ENCODE peak calls at places on chromosome 19, in four cellular contexts. Y is AG09319, D is uterus, O is astrocyte of the spinal cord. C is an unnamed sample.

GRCh38 chr19:58305932-58306323 is 751 bp downstream of the ERVK3-1 start:
- DNase-seq in Y (no peak), D (no peak), O (peak), C (no peak)

GRCh38 chr19:42577016-42577415 is 17.7 kb downstream of the CEACAM8 start:
- DNase-seq in Y (no peak), D (no peak), O (no peak), C (no peak)

GRCh38 chr19:10863107-10863700 is 8.1 kb upstream of the CARM1 start:
- DNase-seq in Y (no peak), D (peak), O (peak), C (no peak)

GRCh38 chr19:9793051-9793591 is 24.6 kb upstream of the ZNF846 start:
- DNase-seq in Y (no peak), D (peak), O (peak), C (no peak)

GRCh38 chr19:5547881-5548280 is 19.9 kb downstream of the TINCR start:
- DNase-seq in Y (no peak), D (no peak), O (peak), C (no peak)

GRCh38 chr19:41753159-41753558 is 2.2 kb upstream of the CEACAM6 start:
- DNase-seq in Y (no peak), D (no peak), O (no peak), C (peak)

GRCh38 chr19:20039203-20039723 is at the start of gene ZNF682:
- DNase-seq in Y (peak), D (peak), O (peak), C (peak)

GRCh38 chr19:18091217-18091608 is 4.5 kb upstream of the IL12RB1 start:
- DNase-seq in Y (no peak), D (no peak), O (no peak), C (no peak)

GRCh38 chr19:30344446-30345425 is 27.4 kb upstream of the ZNF536 start:
- DNase-seq in Y (no peak), D (no peak), O (no peak), C (no peak)

GRCh38 chr19:41308450-41309224 is 1.3 kb upstream of the CCDC97 start:
- DNase-seq in Y (no peak), D (peak), O (peak), C (peak)

GRCh38 chr19:15464394-15465385 is at the start of gene RASAL3:
- DNase-seq in Y (no peak), D (no peak), O (no peak), C (no peak)

GRCh38 chr19:55146078-55146647 is 2.8 kb downstream of the TNNT1 start:
- DNase-seq in Y (no peak), D (no peak), O (no peak), C (no peak)

GRCh38 chr19:18865973-18866799 is 29.8 kb downstream of the CERS1 start:
- DNase-seq in Y (no peak), D (peak), O (peak), C (peak)

GRCh38 chr19:37699057-37699456 is 20.5 kb downstream of the ZNF607 start:
- DNase-seq in Y (no peak), D (no peak), O (no peak), C (no peak)

GRCh38 chr19:14166448-14166847 is 30.1 kb upstream of the ASF1B start:
- DNase-seq in Y (no peak), D (no peak), O (no peak), C (no peak)

GRCh38 chr19:8988204-8988603 is 22.0 kb downstream of the MUC16 start:
- DNase-seq in Y (no peak), D (no peak), O (no peak), C (no peak)

GRCh38 chr19:18392417-18392816 is 5.0 kb downstream of the LRRC25 start:
- DNase-seq in Y (no peak), D (no peak), O (no peak), C (no peak)

DNA sequence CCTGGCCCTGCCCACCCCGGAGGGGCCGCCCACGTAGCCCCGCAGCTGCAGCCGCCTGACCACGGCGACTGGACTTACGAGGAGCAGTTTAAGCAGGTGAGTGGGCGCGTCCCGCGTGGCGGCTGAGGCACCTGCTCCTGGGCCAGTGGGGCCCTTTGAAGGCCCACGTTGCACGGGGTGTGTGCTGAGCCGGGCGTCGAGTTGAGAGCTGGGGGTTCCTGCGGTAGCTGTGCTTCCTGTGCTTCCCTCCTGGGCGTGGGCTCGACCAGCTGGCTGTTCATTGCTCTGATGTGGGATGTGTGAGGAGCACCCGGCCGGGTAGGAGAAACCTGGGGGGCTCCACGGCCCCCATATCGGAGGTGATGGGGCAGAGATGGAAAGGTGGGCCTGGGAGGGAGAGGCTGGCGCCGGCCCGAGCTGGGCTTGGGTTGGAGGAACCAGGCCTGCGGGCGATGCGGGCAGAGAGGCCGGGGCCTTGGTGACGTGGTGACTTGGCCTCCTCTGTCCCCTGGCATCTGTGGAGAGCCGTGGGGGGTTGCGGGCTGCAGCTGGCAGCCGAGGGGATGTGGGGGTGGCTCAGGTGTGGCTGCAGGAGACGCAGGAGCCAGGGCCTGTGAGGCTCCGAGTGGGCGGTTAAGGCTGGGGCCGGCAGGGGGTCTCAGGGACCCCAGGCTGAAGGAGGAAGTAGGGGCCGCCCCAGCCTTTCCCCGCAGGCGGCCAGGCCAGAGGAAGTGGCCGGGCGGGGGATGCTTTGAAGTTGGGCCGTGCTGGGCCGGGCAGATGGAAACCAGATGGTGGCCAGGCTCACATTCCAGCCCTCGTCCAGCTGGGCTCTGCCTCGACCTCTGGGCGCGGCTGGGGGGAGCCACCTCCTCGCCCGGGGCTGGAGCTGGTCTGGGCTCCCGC is 7.1 kb downstream of the ARID3A start:
- DNase-seq in Y (peak), D (peak), O (peak), C (peak)
- TF ChIP-seq CTCF in Y (peak), D (no peak), O (no peak), C (no peak)

DNA sequence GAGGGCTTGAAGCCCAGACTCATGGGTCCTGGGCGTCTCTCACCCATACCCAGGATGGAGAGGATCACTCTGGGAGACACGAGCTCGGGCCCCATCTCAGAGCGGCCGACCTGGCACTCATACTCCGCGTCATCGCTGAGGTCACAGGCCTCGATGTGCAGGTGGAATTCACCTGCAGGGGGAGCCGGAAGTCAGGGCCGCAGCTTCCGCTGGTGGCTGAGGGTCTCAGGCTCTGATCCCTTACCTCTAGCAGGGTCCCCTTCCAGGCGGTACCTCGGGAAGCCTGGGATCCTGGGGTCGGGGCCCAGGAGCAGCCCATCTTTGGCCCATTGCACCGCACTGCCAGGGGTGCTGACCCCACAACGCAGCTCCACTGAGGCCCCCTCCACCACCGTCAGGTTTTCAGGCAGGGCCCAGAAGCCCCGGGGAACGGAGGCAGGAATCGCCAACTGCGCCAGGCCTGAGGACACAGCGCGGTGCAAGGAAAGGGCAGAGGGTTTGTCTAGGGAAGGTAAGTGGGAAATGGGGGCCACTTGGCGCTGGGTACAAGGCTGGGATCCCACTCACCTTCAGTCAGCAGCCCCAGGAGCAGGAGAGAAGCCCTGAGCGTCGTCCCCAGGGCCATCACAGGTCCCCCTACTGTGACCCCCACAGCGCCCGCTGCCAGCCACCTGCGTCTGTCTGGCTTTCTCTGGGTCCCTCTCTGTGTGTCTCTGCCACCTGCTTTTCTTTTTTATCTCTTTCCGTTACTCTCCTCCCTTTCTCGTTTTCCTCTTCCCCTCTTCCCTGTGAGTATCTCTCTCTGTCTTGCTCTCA is 883 bp downstream of the NPHS1 start:
- DNase-seq in Y (no peak), D (no peak), O (no peak), C (peak)
- TF ChIP-seq CTCF in Y (no peak), D (no peak), O (no peak), C (peak)

GRCh38 chr19:6723738-6724137 is 3.3 kb upstream of the C3 start:
- DNase-seq in Y (no peak), D (no peak), O (no peak), C (no peak)
- TF ChIP-seq CTCF in Y (no peak), D (no peak), O (no peak), C (no peak)

GRCh38 chr19:7504684-7505083 is 11.2 kb upstream of the ZNF358 start:
- DNase-seq in Y (no peak), D (no peak), O (no peak), C (no peak)

GRCh38 chr19:7497292-7497691 is 8.5 kb upstream of the PEX11G start:
- DNase-seq in Y (no peak), D (no peak), O (no peak), C (no peak)

GRCh38 chr19:7502552-7502951 is 13.4 kb upstream of the ZNF358 start:
- DNase-seq in Y (no peak), D (no peak), O (no peak), C (no peak)

GRCh38 chr19:7505288-7505681 is 10.6 kb upstream of the ZNF358 start:
- DNase-seq in Y (no peak), D (no peak), O (no peak), C (no peak)

GRCh38 chr19:7500811-7501450 is 12.1 kb upstream of the PEX11G start:
- DNase-seq in Y (no peak), D (no peak), O (no peak), C (peak)
- TF ChIP-seq CTCF in Y (no peak), D (no peak), O (no peak), C (peak)

GRCh38 chr19:1243768-1244692 is 2.5 kb downstream of the ATP5F1D start:
- DNase-seq in Y (peak), D (peak), O (peak), C (peak)

GRCh38 chr19:1247747-1248453 is 483 bp upstream of the MIDN start:
- DNase-seq in Y (no peak), D (peak), O (peak), C (no peak)

GRCh38 chr19:1245884-1246816 is 2.2 kb upstream of the MIDN start:
- DNase-seq in Y (no peak), D (peak), O (no peak), C (no peak)

GRCh38 chr19:1245468-1245867 is 2.9 kb upstream of the MIDN start:
- DNase-seq in Y (no peak), D (no peak), O (no peak), C (no peak)

GRCh38 chr19:1244693-1245451 is 3.3 kb downstream of the ATP5F1D start:
- DNase-seq in Y (no peak), D (peak), O (no peak), C (no peak)
- TF ChIP-seq CTCF in Y (no peak), D (no peak), O (no peak), C (no peak)

DNA sequence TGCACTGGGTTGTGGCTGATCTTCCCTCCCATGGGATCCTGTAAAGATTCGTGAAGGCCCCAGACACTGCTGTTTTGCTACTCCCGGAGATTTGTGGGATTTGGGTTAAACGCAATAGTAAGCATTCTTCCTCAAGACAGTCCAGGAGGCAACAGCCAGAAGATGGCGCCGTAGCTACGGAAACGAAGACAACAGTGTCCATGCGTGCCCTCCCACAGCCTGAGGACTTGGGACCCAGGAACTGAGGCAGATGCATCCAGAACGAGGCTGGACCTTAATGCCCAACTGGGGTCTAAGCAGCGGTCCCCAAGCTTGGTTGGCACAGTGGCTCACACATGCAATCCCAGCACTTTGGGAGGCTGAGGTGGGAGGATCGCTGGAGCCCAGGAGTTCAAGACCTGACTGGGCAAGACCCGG is 57.6 kb upstream of the ZNF507 start:
- DNase-seq in Y (peak), D (peak), O (peak), C (peak)
- TF ChIP-seq CTCF in Y (peak), D (peak), O (peak), C (peak)

C was measured in neural crest cell.